ENCODE peak calls at places on chromosomes 11 and 22, in seven cellular contexts. E is SK-N-SH, H is HCT116, X is K562, G is HepG2, A is GM12878, D is H1. C is an unnamed sample.

GRCh38 chr11:66996609-66997273 is 21.6 kb downstream of the C11orf86 start:
- DNase-seq in E (no peak), H (no peak), X (no peak), G (peak), A (no peak), D (no peak), C (no peak)

GRCh38 chr22:24099661-24100060 is 81.6 kb upstream of the SUSD2 start:
- DNase-seq in E (no peak), H (no peak), X (no peak), G (no peak), A (no peak), D (no peak), C (no peak)

GRCh38 chr11:6321961-6322362 is 1.7 kb upstream of the CAVIN3 start:
- DNase-seq in E (no peak), H (peak), X (no peak), G (no peak), A (no peak), D (no peak), C (no peak)

GRCh38 chr11:17353228-17354021 is 1.8 kb downstream of the NCR3LG1 start:
- DNase-seq in E (peak), H (peak), X (peak), G (peak), A (peak), D (no peak), C (peak)

GRCh38 chr11:64632654-64633053 is 41.6 kb downstream of the SLC22A12 start:
- DNase-seq in E (no peak), H (no peak), X (no peak), G (no peak), A (no peak), D (no peak), C (no peak)

GRCh38 chr11:126776125-126776524 is 224.4 kb downstream of the KIRREL3 start:
- DNase-seq in E (no peak), H (no peak), X (no peak), G (no peak), A (no peak), D (no peak), C (no peak)

GRCh38 chr22:41563051-41563711 is 2.4 kb downstream of the CSDC2 start:
- DNase-seq in E (no peak), H (no peak), X (peak), G (peak), A (no peak), D (no peak), C (no peak)

GRCh38 chr22:50340157-50340879 is 2.8 kb upstream of the PPP6R2 start:
- DNase-seq in E (peak), H (no peak), X (peak), G (peak), A (no peak), D (no peak), C (no peak)

GRCh38 chr11:106733518-106734162 is 284.6 kb downstream of the GUCY1A2 start:
- DNase-seq in E (no peak), H (no peak), X (no peak), G (no peak), A (no peak), D (no peak), C (no peak)

GRCh38 chr11:8107642-8108041 is 26.6 kb downstream of the TUB start:
- DNase-seq in E (no peak), H (no peak), X (no peak), G (no peak), A (no peak), D (no peak), C (no peak)

GRCh38 chr22:50530857-50531545 is 1.2 kb upstream of the TYMP start:
- DNase-seq in E (no peak), H (peak), X (no peak), G (peak), A (no peak), D (no peak), C (peak)

GRCh38 chr22:48751539-48752437 is 1075.9 kb downstream of the BRD1 start:
- DNase-seq in E (no peak), H (no peak), X (no peak), G (no peak), A (no peak), D (no peak), C (no peak)

GRCh38 chr11:118625976-118626375 is 18.6 kb downstream of the PHLDB1 start:
- DNase-seq in E (peak), H (no peak), X (peak), G (no peak), A (no peak), D (no peak), C (no peak)

GRCh38 chr22:29003975-29004646 is 57.5 kb downstream of the C22orf31 start:
- DNase-seq in E (no peak), H (no peak), X (no peak), G (peak), A (no peak), D (no peak), C (peak)

GRCh38 chr11:17186932-17187692 is 20.7 kb downstream of the PIK3C2A start:
- DNase-seq in E (no peak), H (no peak), X (no peak), G (no peak), A (no peak), D (no peak), C (no peak)

GRCh38 chr22:23278883-23279675 is 98.8 kb downstream of the BCR start:
- DNase-seq in E (no peak), H (no peak), X (peak), G (no peak), A (no peak), D (no peak), C (peak)

GRCh38 chr22:40603088-40603605 is 33.4 kb downstream of the MRTFA start:
- DNase-seq in E (no peak), H (no peak), X (no peak), G (no peak), A (no peak), D (no peak), C (no peak)

GRCh38 chr11:122696662-122697061 is 41.1 kb downstream of the UBASH3B start:
- DNase-seq in E (no peak), H (no peak), X (peak), G (no peak), A (no peak), D (no peak), C (no peak)

GRCh38 chr22:24744638-24745037 is 29.9 kb downstream of the PIWIL3 start:
- DNase-seq in E (no peak), H (no peak), X (no peak), G (no peak), A (no peak), D (no peak), C (peak)

GRCh38 chr11:94924074-94925031 is 49.0 kb downstream of the CWC15 start:
- DNase-seq in E (peak), H (no peak), X (no peak), G (no peak), A (no peak), D (no peak), C (no peak)

GRCh38 chr22:31544481-31545480 is 48.4 kb downstream of the SFI1 start:
- DNase-seq in E (no peak), H (no peak), X (no peak), G (peak), A (no peak), D (no peak), C (no peak)

DNA sequence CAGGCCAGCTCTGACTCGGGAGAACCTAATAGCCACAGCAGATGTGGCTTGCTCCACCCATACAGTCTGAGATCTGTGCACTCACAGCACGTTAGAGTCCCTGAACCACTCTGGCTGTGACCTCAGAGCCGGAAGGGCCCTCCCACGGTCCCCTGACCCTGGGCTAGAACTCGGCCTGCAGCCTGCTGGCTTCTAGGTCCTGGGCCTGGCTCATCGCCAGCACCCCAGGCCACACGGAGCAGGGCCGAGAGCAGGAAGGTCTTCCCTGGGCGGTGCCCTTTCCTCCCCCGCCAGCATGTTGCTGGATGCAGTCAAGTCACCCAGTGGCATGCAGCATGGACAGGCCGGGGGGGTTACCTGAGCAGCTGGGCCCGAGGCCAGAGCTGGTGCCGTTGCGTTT is 35.3 kb upstream of the TTLL12 start:
- DNase-seq in E (peak), H (no peak), X (peak), G (no peak), A (no peak), D (no peak), C (no peak)
- TF ChIP-seq JUND in E (no peak), H (no peak), X (no peak), G (no peak), A (no peak), D (no peak), C (no peak)

DNA sequence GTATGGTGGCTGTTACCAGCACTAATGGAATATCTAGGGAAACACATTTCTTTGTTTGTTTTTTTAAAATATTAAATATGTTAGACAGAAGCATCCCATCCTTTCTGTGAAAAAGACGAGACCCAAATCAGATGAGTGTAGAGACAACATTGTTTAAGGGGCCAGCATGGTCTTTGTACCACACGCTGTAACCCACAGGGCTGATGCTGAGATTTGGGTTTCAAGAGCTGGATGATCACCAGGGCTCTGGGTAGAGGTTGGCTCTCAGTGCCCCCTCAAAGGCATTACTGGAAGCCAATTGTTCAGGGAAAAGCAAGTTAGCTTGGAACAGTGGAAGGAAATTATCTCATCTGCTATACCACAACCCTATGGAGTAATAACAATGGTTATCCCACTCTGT is 472.3 kb downstream of the INSC start:
- DNase-seq in E (peak), H (no peak), X (no peak), G (no peak), A (no peak), D (no peak), C (no peak)
- TF ChIP-seq JUND in E (no peak), H (no peak), X (no peak), G (no peak), A (no peak), D (no peak), C (no peak)

GRCh38 chr11:57980201-57980600 is 43.5 kb upstream of the OR9Q1 start:
- DNase-seq in E (no peak), H (no peak), X (no peak), G (no peak), A (no peak), D (no peak), C (no peak)

GRCh38 chr11:57974830-57975229 is 48.9 kb upstream of the OR9Q1 start:
- DNase-seq in E (no peak), H (no peak), X (no peak), G (no peak), A (no peak), D (no peak), C (no peak)

GRCh38 chr11:57978686-57979531 is 44.8 kb upstream of the OR9Q1 start:
- DNase-seq in E (no peak), H (no peak), X (no peak), G (peak), A (no peak), D (no peak), C (no peak)

GRCh38 chr11:57979532-57980079 is 44.1 kb upstream of the OR9Q1 start:
- DNase-seq in E (no peak), H (no peak), X (no peak), G (no peak), A (no peak), D (no peak), C (no peak)

DNA sequence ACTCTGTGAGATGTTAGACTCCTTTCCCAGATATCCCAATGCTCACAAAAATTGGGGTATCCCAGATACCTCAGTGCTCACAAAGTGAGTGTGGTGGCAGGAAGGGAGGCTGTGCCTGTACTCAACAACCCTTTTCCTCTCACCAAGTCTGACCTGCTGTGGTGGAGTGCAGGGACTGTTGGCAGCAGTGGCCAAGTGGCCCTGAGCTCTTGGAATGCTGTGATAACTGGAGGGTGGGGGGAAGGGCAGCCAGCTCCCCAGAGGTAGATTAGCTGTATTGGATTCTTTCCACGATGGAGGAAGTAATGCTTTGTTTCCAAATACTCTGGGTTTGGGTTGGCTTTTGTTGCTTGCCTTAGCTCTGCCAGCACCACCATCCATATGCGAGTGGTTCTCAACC is 46.0 kb upstream of the OR9Q1 start:
- DNase-seq in E (no peak), H (no peak), X (no peak), G (no peak), A (no peak), D (no peak), C (no peak)
- TF ChIP-seq JUND in E (no peak), H (no peak), X (no peak), G (no peak), A (no peak), D (no peak), C (no peak)

GRCh38 chr11:73381589-73381988 is 5.4 kb downstream of the RELT start:
- DNase-seq in E (no peak), H (no peak), X (no peak), G (no peak), A (no peak), D (no peak), C (no peak)

GRCh38 chr11:73380321-73380720 is 4.1 kb downstream of the RELT start:
- DNase-seq in E (no peak), H (no peak), X (no peak), G (no peak), A (no peak), D (no peak), C (no peak)

GRCh38 chr11:73379189-73379880 is 3.1 kb downstream of the RELT start:
- DNase-seq in E (no peak), H (no peak), X (peak), G (no peak), A (no peak), D (no peak), C (peak)

GRCh38 chr11:73382183-73382582 is 6.0 kb downstream of the RELT start:
- DNase-seq in E (no peak), H (no peak), X (no peak), G (no peak), A (no peak), D (no peak), C (no peak)

DNA sequence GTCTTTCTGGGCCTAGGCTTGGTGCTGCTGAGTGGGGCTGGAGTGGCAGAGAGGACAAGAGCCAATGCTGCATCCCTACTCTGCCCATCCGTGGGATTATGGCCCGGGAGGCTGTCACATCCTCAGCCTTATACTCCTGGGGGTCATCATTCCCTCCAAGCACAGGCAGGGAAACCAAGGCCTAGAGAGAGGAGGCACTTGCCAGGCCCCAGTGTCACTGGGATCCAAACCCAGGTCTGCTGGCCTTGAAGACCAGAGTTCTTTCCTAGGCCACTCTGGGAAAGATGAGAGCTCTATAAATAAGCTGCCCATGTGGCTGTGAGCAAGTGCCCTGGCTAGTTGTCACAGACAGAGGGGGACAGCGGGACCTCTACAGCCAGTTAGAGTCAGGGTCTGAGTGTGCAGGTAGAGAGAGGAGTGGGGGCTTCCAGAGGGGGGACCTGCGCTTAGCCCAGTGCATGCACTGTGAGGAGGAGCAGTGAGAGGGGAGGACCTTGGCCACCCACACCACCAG is 4.8 kb downstream of the RELT start:
- DNase-seq in E (no peak), H (no peak), X (no peak), G (no peak), A (no peak), D (no peak), C (no peak)
- TF ChIP-seq JUND in E (no peak), H (no peak), X (no peak), G (no peak), A (no peak), D (no peak), C (no peak)

GRCh38 chr11:34840736-34841386 is 75.3 kb downstream of the APIP start:
- DNase-seq in E (peak), H (peak), X (peak), G (peak), A (no peak), D (no peak), C (no peak)
- TF ChIP-seq JUND in E (no peak), H (no peak), X (peak), G (no peak), A (no peak), D (no peak), C (no peak)

GRCh38 chr22:30309981-30310672 is 16.6 kb downstream of the TBC1D10A start:
- DNase-seq in E (no peak), H (no peak), X (no peak), G (no peak), A (peak), D (no peak), C (peak)

GRCh38 chr22:30313527-30314385 is 13.0 kb downstream of the TBC1D10A start:
- DNase-seq in E (peak), H (no peak), X (no peak), G (no peak), A (no peak), D (no peak), C (no peak)

GRCh38 chr22:30312053-30312452 is 14.7 kb downstream of the TBC1D10A start:
- DNase-seq in E (no peak), H (peak), X (no peak), G (no peak), A (no peak), D (no peak), C (no peak)

GRCh38 chr22:30308518-30309230 is 18.1 kb downstream of the TBC1D10A start:
- DNase-seq in E (no peak), H (no peak), X (no peak), G (no peak), A (peak), D (no peak), C (no peak)

GRCh38 chr22:30310881-30311771 is 15.6 kb downstream of the TBC1D10A start:
- DNase-seq in E (no peak), H (no peak), X (no peak), G (no peak), A (no peak), D (no peak), C (peak)
- TF ChIP-seq JUND in E (no peak), H (no peak), X (no peak), G (no peak), A (no peak), D (no peak), C (no peak)

DNA sequence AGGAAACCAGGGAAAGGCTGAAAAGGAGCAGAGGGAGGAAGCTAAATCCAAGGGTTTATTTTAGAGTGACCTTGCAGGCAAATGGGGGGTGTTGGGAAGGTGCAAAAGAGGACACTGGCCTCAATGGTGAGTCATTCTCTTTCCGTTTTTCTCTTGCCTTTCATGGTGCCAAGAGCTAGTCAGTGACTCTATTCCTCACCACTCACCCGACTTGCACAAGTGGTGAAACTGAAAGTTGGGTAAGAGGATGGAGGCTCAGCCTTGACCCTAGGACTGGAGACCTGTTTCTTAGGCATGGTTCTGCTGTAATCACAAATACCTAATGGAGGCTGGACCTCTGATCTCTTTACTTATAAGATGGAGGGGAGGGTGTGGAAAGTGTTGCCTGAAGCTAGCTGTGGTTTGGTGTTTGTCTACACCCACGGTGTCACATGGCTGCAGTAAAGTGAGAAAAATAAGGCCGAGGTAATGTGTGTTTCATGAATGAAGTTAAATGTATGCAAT is 67.3 kb upstream of the CREB3L1 start:
- DNase-seq in E (no peak), H (no peak), X (no peak), G (peak), A (peak), D (no peak), C (no peak)
- TF ChIP-seq JUND in E (no peak), H (no peak), X (peak), G (no peak), A (no peak), D (no peak), C (no peak)

GRCh38 chr22:34416321-34416900 is 496.1 kb upstream of the LARGE1 start:
- DNase-seq in E (no peak), H (no peak), X (no peak), G (no peak), A (no peak), D (no peak), C (no peak)
- TF ChIP-seq JUND in E (no peak), H (no peak), X (no peak), G (no peak), A (no peak), D (no peak), C (no peak)

C was measured in T47D.